ENCODE peak calls at places on chromosome 22, in eight cellular contexts. F, M, V, Z, X, W, A and H are unnamed samples.

GRCh38 chr22:28231423-28231822 is 312.4 kb upstream of the PITPNB start:
- DNase-seq in M (no peak), F (no peak), W (peak), A (no peak), X (no peak), Z (no peak), V (no peak), H (no peak)

GRCh38 chr22:29072193-29072978 is 449 bp upstream of the KREMEN1 start:
- DNase-seq in Z (peak), W (peak), M (peak), F (peak), A (peak), X (peak), V (peak), H (peak)

GRCh38 chr22:20131856-20132685 is 467 bp downstream of the ZDHHC8 start:
- DNase-seq in F (no peak), V (no peak), W (no peak), A (no peak), X (peak), Z (peak), M (peak), H (no peak)

GRCh38 chr22:27867114-27867957 is 51.7 kb downstream of the PITPNB start:
- DNase-seq in V (no peak), A (no peak), Z (no peak), F (peak), W (no peak), M (no peak), X (no peak), H (no peak)

GRCh38 chr22:38796262-38796957 is 2.5 kb upstream of the DNAL4 start:
- DNase-seq in F (no peak), W (no peak), A (no peak), V (no peak), X (no peak), M (no peak), Z (no peak), H (no peak)

GRCh38 chr22:24481641-24482040 is 13.5 kb upstream of the UPB1 start:
- DNase-seq in F (no peak), Z (no peak), V (no peak), W (no peak), M (no peak), X (no peak), A (no peak), H (no peak)

GRCh38 chr22:32775957-32776356 is 25.5 kb upstream of the TIMP3 start:
- DNase-seq in V (no peak), F (peak), M (no peak), W (no peak), X (no peak), Z (no peak), A (no peak), H (no peak)

GRCh38 chr22:22235564-22235963 is 9.0 kb upstream of the VPREB1 start:
- DNase-seq in W (no peak), M (peak), V (no peak), Z (peak), X (no peak), F (peak), A (peak), H (peak)

GRCh38 chr22:21447694-21448402 is 19.3 kb upstream of the TMEM191C start:
- DNase-seq in X (peak), Z (peak), V (no peak), A (no peak), F (peak), M (no peak), W (no peak), H (no peak)

GRCh38 chr22:17370766-17371181 is 1.5 kb downstream of the CECR2 start:
- DNase-seq in A (no peak), Z (no peak), W (no peak), X (no peak), F (no peak), V (no peak), M (no peak), H (no peak)

GRCh38 chr22:20226077-20226716 is 41.9 kb downstream of the RTN4R start:
- DNase-seq in V (no peak), F (no peak), M (no peak), A (no peak), X (no peak), W (no peak), Z (no peak), H (no peak)

GRCh38 chr22:27032121-27032761 is 374.9 kb downstream of the MIAT start:
- DNase-seq in W (no peak), M (no peak), V (peak), Z (peak), F (no peak), X (peak), A (no peak), H (no peak)

GRCh38 chr22:45430871-45431270 is 17.4 kb downstream of the RIBC2 start:
- DNase-seq in Z (no peak), A (no peak), M (no peak), V (no peak), F (no peak), X (peak), W (no peak), H (no peak)

GRCh38 chr22:26770624-26771023 is 113.2 kb downstream of the MIAT start:
- DNase-seq in V (no peak), F (no peak), M (no peak), X (no peak), Z (no peak), W (peak), A (no peak), H (no peak)

GRCh38 chr22:17398159-17398558 is 28.9 kb downstream of the CECR2 start:
- DNase-seq in V (no peak), Z (no peak), W (no peak), X (no peak), A (no peak), F (no peak), M (no peak), H (no peak)

GRCh38 chr22:29306175-29306829 is at the start of gene GAS2L1:
- DNase-seq in M (peak), A (peak), Z (peak), W (peak), F (peak), X (peak), V (peak), H (peak)

GRCh38 chr22:30569674-30570202 is 4.7 kb downstream of the GAL3ST1 start:
- DNase-seq in A (no peak), M (no peak), V (no peak), Z (no peak), F (no peak), W (no peak), X (no peak), H (no peak)

GRCh38 chr22:19464546-19464945 is 14.4 kb downstream of the UFD1 start:
- DNase-seq in V (no peak), X (no peak), W (no peak), Z (no peak), F (no peak), M (no peak), A (no peak), H (no peak)

GRCh38 chr22:20296598-20296997 is 23.3 kb downstream of the DGCR6L start:
- DNase-seq in Z (no peak), A (no peak), W (peak), M (no peak), X (no peak), F (no peak), V (no peak), H (no peak)

GRCh38 chr22:48752451-48753380 is 1075.0 kb downstream of the BRD1 start:
- DNase-seq in W (no peak), M (no peak), V (no peak), F (no peak), Z (no peak), X (no peak), A (no peak), H (no peak)

GRCh38 chr22:28911777-28912669 is 28.7 kb downstream of the ZNRF3 start:
- DNase-seq in W (peak), F (peak), M (no peak), Z (no peak), X (peak), V (no peak), A (no peak), H (no peak)

GRCh38 chr22:33975841-33976240 is 55.6 kb upstream of the LARGE1 start:
- DNase-seq in W (no peak), F (no peak), V (no peak), Z (no peak), A (no peak), M (no peak), X (no peak), H (no peak)

GRCh38 chr22:27420186-27420816 is 381.3 kb downstream of the MN1 start:
- DNase-seq in X (no peak), M (no peak), F (no peak), A (no peak), Z (no peak), V (no peak), W (peak), H (no peak)

GRCh38 chr22:49014227-49015201 is 813.2 kb downstream of the BRD1 start:
- DNase-seq in A (no peak), M (no peak), W (no peak), Z (no peak), F (no peak), X (peak), V (no peak), H (no peak)

GRCh38 chr22:46824348-46824909 is 62.0 kb downstream of the TBC1D22A start:
- DNase-seq in V (no peak), A (no peak), W (no peak), M (no peak), X (no peak), Z (no peak), F (no peak), H (no peak)

GRCh38 chr22:43331698-43332097 is 11.5 kb downstream of the SCUBE1 start:
- DNase-seq in V (no peak), A (no peak), W (no peak), M (no peak), X (no peak), F (no peak), Z (no peak), H (no peak)

GRCh38 chr22:43337385-43337784 is 5.8 kb downstream of the SCUBE1 start:
- DNase-seq in Z (no peak), M (no peak), W (no peak), A (no peak), X (no peak), V (no peak), F (no peak), H (no peak)

GRCh38 chr22:43333978-43334377 is 9.2 kb downstream of the SCUBE1 start:
- DNase-seq in M (no peak), Z (no peak), V (no peak), X (no peak), W (no peak), A (no peak), F (no peak), H (no peak)

GRCh38 chr22:43333156-43333555 is 10.0 kb downstream of the SCUBE1 start:
- DNase-seq in A (no peak), W (no peak), V (no peak), Z (no peak), X (no peak), F (no peak), M (no peak), H (no peak)

GRCh38 chr22:43334378-43334777 is 8.8 kb downstream of the SCUBE1 start:
- DNase-seq in F (no peak), V (no peak), X (no peak), Z (no peak), W (no peak), M (no peak), A (no peak), H (no peak)
- TF ChIP-seq POLR2A in F (no peak), V (no peak), X (no peak), Z (no peak), W (no peak), M (no peak), A (no peak), H (no peak)

GRCh38 chr22:37570661-37570976 is 9.3 kb downstream of the LGALS2 start:
- DNase-seq in A (no peak), W (no peak), X (no peak), M (no peak), F (no peak), V (no peak), Z (no peak), H (no peak)
- TF ChIP-seq POLR2A in A (no peak), W (no peak), X (no peak), M (no peak), F (no peak), V (no peak), Z (no peak), H (no peak)

GRCh38 chr22:50476819-50477344 is 2.0 kb upstream of the SBF1 start:
- DNase-seq in Z (no peak), F (no peak), V (no peak), A (no peak), X (no peak), W (no peak), M (no peak), H (no peak)

GRCh38 chr22:50473855-50474671 is 772 bp downstream of the SBF1 start:
- DNase-seq in W (peak), F (no peak), M (no peak), X (peak), A (no peak), V (no peak), Z (peak), H (no peak)

GRCh38 chr22:50473088-50473487 is 1.7 kb downstream of the SBF1 start:
- DNase-seq in X (no peak), F (peak), A (no peak), V (no peak), Z (no peak), M (peak), W (no peak), H (no peak)

GRCh38 chr22:50475652-50476002 is 792 bp upstream of the SBF1 start:
- DNase-seq in F (no peak), W (no peak), Z (no peak), A (no peak), X (no peak), M (no peak), V (no peak), H (no peak)

GRCh38 chr22:50474711-50475651 is at the start of gene SBF1:
- DNase-seq in M (peak), F (peak), W (peak), A (peak), X (peak), V (peak), Z (peak), H (peak)
- TF ChIP-seq POLR2A in M (peak), F (peak), W (peak), A (peak), X (peak), V (no peak), Z (peak), H (no peak)

GRCh38 chr22:25564320-25564978 is at the start of gene GRK3:
- DNase-seq in Z (peak), W (peak), M (peak), V (peak), A (peak), F (peak), X (peak), H (peak)
- TF ChIP-seq POLR2A in Z (peak), W (no peak), M (no peak), V (no peak), A (peak), F (peak), X (no peak), H (peak)

DNA sequence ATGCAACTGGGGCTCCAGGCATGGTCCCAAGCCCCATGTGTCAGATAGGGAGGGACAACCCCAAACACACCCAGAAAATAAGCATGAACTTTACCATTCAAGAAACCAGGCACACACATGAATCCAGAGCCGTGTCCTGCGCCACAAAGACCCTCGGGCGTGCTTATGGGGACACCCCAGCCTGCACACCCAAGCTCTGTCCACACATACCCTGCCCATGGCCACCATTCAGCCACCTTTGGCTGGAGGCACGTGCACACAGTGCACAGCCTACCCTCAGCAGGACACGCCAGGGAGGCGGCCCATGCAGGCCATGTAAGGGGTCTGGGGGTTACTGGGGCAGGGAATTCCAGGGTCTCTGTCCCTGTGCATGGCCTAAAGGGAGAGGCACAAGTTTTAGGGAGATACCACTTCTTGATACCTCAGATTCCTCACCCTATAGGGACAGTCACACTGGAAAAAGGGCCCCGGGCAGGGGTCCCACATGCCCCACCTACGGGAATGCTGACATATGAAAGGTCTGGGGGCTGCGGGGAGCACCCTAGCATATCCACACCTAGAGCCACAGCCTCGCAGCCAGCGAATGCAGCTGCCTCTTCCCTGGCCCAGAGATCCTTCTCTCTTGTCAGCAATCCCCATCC is 20.6 kb downstream of the PACSIN2 start:
- DNase-seq in W (no peak), F (no peak), V (no peak), Z (no peak), X (no peak), M (no peak), A (no peak), H (no peak)
- TF ChIP-seq POLR2A in W (no peak), F (peak), V (no peak), Z (no peak), X (no peak), M (no peak), A (no peak), H (no peak)

DNA sequence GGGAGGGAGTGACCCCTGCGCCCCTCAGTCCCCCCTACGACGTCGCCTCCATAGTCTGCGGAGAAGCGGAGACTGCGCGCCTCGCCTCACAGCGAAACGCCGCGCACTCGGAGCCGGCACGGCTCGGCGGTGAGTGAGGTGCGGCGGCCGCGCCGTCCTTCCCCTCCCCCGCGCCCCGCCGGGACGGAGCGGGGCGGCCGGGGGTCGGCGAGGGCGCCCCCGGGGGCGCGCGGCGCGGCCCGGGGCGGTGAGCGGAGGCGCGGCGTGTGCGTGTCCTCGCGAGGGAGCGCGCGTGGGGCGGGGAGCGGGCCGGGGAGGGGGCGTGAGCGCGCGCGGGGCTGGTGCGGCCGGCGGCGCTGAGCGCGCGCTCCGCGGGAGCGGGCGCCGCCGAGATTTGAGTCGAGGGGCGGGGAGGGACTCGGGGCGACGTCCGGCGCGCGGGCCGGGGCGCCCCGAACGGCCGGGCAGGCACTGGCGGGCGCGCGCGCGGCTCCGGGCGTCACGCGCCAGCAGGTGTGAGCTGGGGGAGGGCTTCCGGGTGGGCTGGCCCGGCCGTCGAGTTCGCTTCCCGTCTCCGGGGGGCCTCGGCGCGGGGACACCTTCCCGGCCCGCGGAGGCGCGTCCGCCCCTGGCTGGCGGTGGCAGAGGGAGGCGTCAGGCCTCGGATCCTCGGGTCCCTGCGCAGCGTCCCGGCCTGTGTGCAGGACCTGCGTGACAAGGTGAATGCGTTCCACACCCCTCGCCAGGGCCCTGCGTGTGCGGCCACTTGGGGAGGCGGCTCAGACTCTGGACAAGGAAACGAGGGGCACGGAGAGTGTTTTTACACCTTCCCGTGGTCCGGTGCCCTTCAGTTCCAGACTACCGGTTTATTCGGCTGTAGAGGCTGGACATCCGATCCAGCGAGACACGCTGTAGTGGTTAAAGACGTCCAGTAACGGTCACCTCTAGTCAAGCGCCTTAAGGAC is 50.4 kb downstream of the FAM83F start:
- DNase-seq in W (peak), X (peak), F (peak), A (peak), V (no peak), Z (peak), M (peak), H (peak)
- TF ChIP-seq POLR2A in W (no peak), X (no peak), F (peak), A (peak), V (no peak), Z (peak), M (no peak), H (peak)

DNA sequence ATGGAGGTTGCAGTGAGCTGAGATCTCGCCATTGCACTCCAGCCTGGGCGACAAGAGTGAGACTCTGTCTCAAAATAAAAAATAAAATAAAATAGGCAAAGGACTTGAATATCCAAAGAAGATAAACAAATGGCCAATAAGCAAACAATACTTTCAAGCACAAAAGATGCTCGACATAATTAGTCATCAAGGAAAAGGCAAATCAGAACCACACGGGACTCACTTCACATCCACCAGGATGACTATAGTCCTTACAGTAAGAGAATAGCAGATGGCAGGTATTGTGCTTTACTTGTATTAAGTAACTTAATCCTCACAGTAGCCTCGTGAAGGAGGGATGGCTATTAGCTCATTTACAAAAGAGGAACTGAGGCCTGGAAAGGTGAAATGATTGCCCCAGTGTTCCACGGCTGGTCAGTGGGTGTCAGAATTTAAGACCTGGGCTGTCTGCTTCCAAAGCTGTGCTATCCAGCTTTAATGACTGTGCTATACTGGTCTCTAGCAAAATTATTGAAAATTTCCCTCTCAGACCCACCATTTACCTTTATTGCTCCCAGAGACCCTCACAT is 40.2 kb upstream of the RBFOX2 start:
- DNase-seq in Z (no peak), M (no peak), V (no peak), A (no peak), X (no peak), W (peak), F (no peak), H (no peak)
- TF ChIP-seq POLR2A in Z (no peak), M (no peak), V (no peak), A (no peak), X (no peak), W (no peak), F (no peak), H (no peak)